ENCODE peak calls at places on chromosomes 12 and 14, in seven cellular contexts. Z, X, S, U, O, L and E are unnamed samples.

GRCh38 chr12:31368666-31369361 is 42.9 kb upstream of the SINHCAF start:
- DNase-seq in Z (no peak), X (peak), S (no peak), U (no peak), O (no peak), L (no peak), E (no peak)

GRCh38 chr14:65792208-65792905 is 379.8 kb downstream of the FUT8 start:
- DNase-seq in Z (no peak), X (peak), S (no peak), U (no peak), O (no peak), L (no peak), E (no peak)

GRCh38 chr12:75361408-75361807 is 26.9 kb downstream of the GLIPR1L1 start:
- DNase-seq in Z (no peak), X (no peak), S (no peak), U (no peak), O (no peak), L (no peak), E (no peak)

GRCh38 chr14:104356738-104357688 is 218.6 kb downstream of the KIF26A start:
- DNase-seq in Z (no peak), X (no peak), S (no peak), U (no peak), O (no peak), L (no peak), E (no peak)

GRCh38 chr14:84065811-84066210 is 1464.1 kb upstream of the FLRT2 start:
- DNase-seq in Z (no peak), X (no peak), S (no peak), U (no peak), O (no peak), L (no peak), E (no peak)

GRCh38 chr12:124992874-124993567 is 424 bp upstream of the BRI3BP start:
- DNase-seq in Z (peak), X (peak), S (peak), U (no peak), O (peak), L (peak), E (no peak)

GRCh38 chr12:120103044-120103338 is 13.6 kb downstream of the RAB35 start:
- DNase-seq in Z (no peak), X (no peak), S (no peak), U (no peak), O (no peak), L (no peak), E (no peak)

GRCh38 chr14:74846968-74847549 is 28.9 kb downstream of the PROX2 start:
- DNase-seq in Z (no peak), X (peak), S (no peak), U (no peak), O (no peak), L (no peak), E (no peak)

GRCh38 chr12:121964813-121965643 is 46.6 kb downstream of the CFAP251 start:
- DNase-seq in Z (no peak), X (peak), S (no peak), U (no peak), O (no peak), L (no peak), E (no peak)

GRCh38 chr12:121530600-121531355 is 50.0 kb downstream of the KDM2B start:
- DNase-seq in Z (peak), X (peak), S (peak), U (peak), O (peak), L (peak), E (no peak)

GRCh38 chr12:107329569-107330324 is 236.4 kb upstream of the CRY1 start:
- DNase-seq in Z (no peak), X (peak), S (no peak), U (no peak), O (no peak), L (no peak), E (no peak)

GRCh38 chr12:124543052-124543590 is 24.3 kb downstream of the NCOR2 start:
- DNase-seq in Z (no peak), X (peak), S (no peak), U (no peak), O (no peak), L (peak), E (no peak)

GRCh38 chr12:57993030-57993429 is 51.7 kb downstream of the ATP23 start:
- DNase-seq in Z (no peak), X (peak), S (no peak), U (no peak), O (no peak), L (no peak), E (no peak)

GRCh38 chr12:120321382-120322202 is 6.0 kb downstream of the PLA2G1B start:
- DNase-seq in Z (no peak), X (no peak), S (no peak), U (no peak), O (no peak), L (no peak), E (no peak)

GRCh38 chr12:60112063-60112462 is 516.2 kb downstream of the SLC16A7 start:
- DNase-seq in Z (no peak), X (no peak), S (no peak), U (no peak), O (no peak), L (no peak), E (no peak)